ENCODE peak calls at places on chromosomes 12 and 14, in seven cellular contexts. Z, G, E, A, C, F and D are unnamed samples.

GRCh38 chr12:8950702-8951478 is 1.4 kb upstream of the M6PR start:
- DNase-seq in Z (no peak), F (no peak), C (no peak), E (no peak), A (no peak), G (peak; percentile 42), D (no peak)

GRCh38 chr12:69062838-69063237 is 129.9 kb upstream of the CPM start:
- DNase-seq in A (no peak), C (no peak), Z (no peak), G (no peak), F (no peak), E (no peak), D (no peak)

GRCh38 chr12:71872401-71872800 is 32.8 kb downstream of the TBC1D15 start:
- DNase-seq in A (no peak), C (no peak), E (no peak), G (no peak), F (no peak), Z (no peak), D (no peak)

GRCh38 chr12:89663577-89664357 is 44.9 kb downstream of the ATP2B1 start:
- DNase-seq in A (no peak), Z (no peak), C (no peak), F (no peak), E (no peak), G (peak; percentile 70), D (no peak)

GRCh38 chr14:103558071-103558882 is 4.2 kb downstream of the BAG5 start:
- DNase-seq in G (no peak), Z (no peak), C (no peak), A (no peak), E (no peak), F (no peak), D (no peak)

GRCh38 chr14:59150990-59151389 is 37.5 kb upstream of the DAAM1 start:
- DNase-seq in G (peak; percentile 60), F (no peak), C (no peak), Z (no peak), A (no peak), E (no peak), D (no peak)

GRCh38 chr14:22802860-22803562 is 12.2 kb downstream of the SLC7A7 start:
- DNase-seq in C (no peak), Z (no peak), E (no peak), G (no peak), F (no peak), A (no peak), D (no peak)

GRCh38 chr14:22887990-22888378 is 5.0 kb downstream of the REM2 start:
- DNase-seq in C (no peak), A (no peak), E (no peak), F (no peak), G (no peak), Z (no peak), D (peak; percentile 74)

GRCh38 chr12:87382959-87383591 is 646.1 kb downstream of the C12orf50 start:
- DNase-seq in G (peak; percentile 5), E (no peak), Z (no peak), C (no peak), F (no peak), A (no peak), D (no peak)

GRCh38 chr12:6554990-6555691 is 701 bp downstream of the IFFO1 start:
- DNase-seq in F (no peak), A (no peak), C (peak; percentile 28), E (peak; percentile 37), Z (no peak), G (peak; percentile 28), D (no peak)

GRCh38 chr12:95083938-95084337 is 10.5 kb upstream of the NR2C1 start:
- DNase-seq in A (peak; percentile 38), C (no peak), F (peak; percentile 25), Z (no peak), E (no peak), G (no peak), D (no peak)

GRCh38 chr12:46385439-46385838 is 12.9 kb upstream of the SLC38A2 start:
- DNase-seq in A (no peak), G (peak; percentile 29), C (no peak), F (no peak), E (no peak), Z (no peak), D (no peak)

GRCh38 chr12:65937181-65937641 is 112.9 kb downstream of the HMGA2 start:
- DNase-seq in E (no peak), F (peak; percentile 74), A (no peak), C (no peak), Z (no peak), G (no peak), D (no peak)

GRCh38 chr14:70714055-70714550 is 72.4 kb downstream of the TTC9 start:
- DNase-seq in C (peak; percentile 5), E (no peak), G (peak; percentile 62), Z (no peak), F (peak; percentile 39), A (no peak), D (no peak)

GRCh38 chr12:122845865-122846621 is 10.8 kb downstream of the HIP1R start:
- DNase-seq in Z (no peak), F (no peak), C (no peak), A (no peak), E (no peak), G (no peak), D (peak; percentile 34)

GRCh38 chr14:76326918-76327689 is 48.8 kb upstream of the ESRRB start:
- DNase-seq in Z (no peak), G (peak; percentile 20), A (no peak), C (no peak), E (no peak), F (no peak), D (no peak)

GRCh38 chr14:81341405-81342180 is 58.5 kb downstream of the STON2 start:
- DNase-seq in Z (no peak), C (no peak), F (no peak), G (no peak), E (no peak), A (no peak), D (no peak)

GRCh38 chr12:96907681-96908163 is 665 bp downstream of the NEDD1 start:
- DNase-seq in F (no peak), E (no peak), C (peak; percentile 26), A (no peak), G (peak; percentile 70), Z (no peak), D (peak; percentile 35)

GRCh38 chr12:21711376-21711775 is 53.7 kb upstream of the LDHB start:
- DNase-seq in G (no peak), A (no peak), Z (no peak), E (no peak), F (no peak), C (no peak), D (no peak)

GRCh38 chr14:75373616-75374015 is 54.2 kb upstream of the JDP2 start:
- DNase-seq in C (no peak), F (no peak), E (no peak), G (no peak), Z (no peak), A (no peak), D (no peak)

GRCh38 chr14:103711516-103712431 is 3.5 kb downstream of the XRCC3 start:
- DNase-seq in Z (peak; percentile 50), G (no peak), C (no peak), F (no peak), E (peak; percentile 71), A (no peak), D (peak; percentile 83)

GRCh38 chr12:71230542-71230941 is 72.7 kb upstream of the TSPAN8 start:
- DNase-seq in Z (no peak), E (no peak), G (no peak), F (no peak), A (no peak), C (no peak), D (no peak)

GRCh38 chr12:121590476-121591143 is 9.8 kb upstream of the KDM2B start:
- DNase-seq in G (peak; percentile 39), F (no peak), C (no peak), E (no peak), A (no peak), Z (no peak), D (no peak)

GRCh38 chr12:127811988-127812387 is 455.0 kb upstream of the TMEM132C start:
- DNase-seq in F (peak; percentile 39), C (no peak), G (no peak), A (peak; percentile 94), Z (no peak), E (peak; percentile 18), D (peak; percentile 11)

GRCh38 chr12:90075685-90076084 is 367.0 kb upstream of the ATP2B1 start:
- DNase-seq in Z (no peak), C (no peak), E (no peak), A (no peak), G (no peak), F (no peak), D (no peak)

GRCh38 chr12:29781176-29781575 is 2.6 kb downstream of the TMTC1 start:
- DNase-seq in E (no peak), A (no peak), G (no peak), Z (no peak), C (no peak), F (no peak), D (no peak)
- H3K4me3 ChIP-seq in E (peak overlapping the region; percentile 75), A (no peak overlapping the region), G (no peak overlapping the region), Z (peak overlapping the region; percentile 16), C (no peak overlapping the region), F (no peak overlapping the region), D (no peak overlapping the region)

GRCh38 chr14:100468557-100468956 is 118.7 kb downstream of the BEGAIN start:
- DNase-seq in E (no peak), F (no peak), G (no peak), C (no peak), A (no peak), Z (no peak), D (no peak)

GRCh38 chr14:100471451-100472093 is 115.6 kb downstream of the BEGAIN start:
- DNase-seq in C (no peak), G (no peak), E (no peak), F (no peak), A (no peak), Z (no peak), D (no peak)

GRCh38 chr14:100472094-100472455 is 115.1 kb downstream of the BEGAIN start:
- DNase-seq in G (no peak), F (no peak), C (no peak), A (no peak), Z (no peak), E (no peak), D (no peak)

GRCh38 chr14:100469632-100470522 is 117.3 kb downstream of the BEGAIN start:
- DNase-seq in E (no peak), G (no peak), F (no peak), A (no peak), Z (no peak), C (no peak), D (no peak)

GRCh38 chr14:100470523-100470897 is 116.7 kb downstream of the BEGAIN start:
- DNase-seq in A (no peak), F (no peak), E (no peak), Z (no peak), C (no peak), G (peak; percentile 10), D (no peak)
- TF ChIP-seq CTCF in A (no peak), F (no peak), E (no peak), Z (no peak), C (no peak), G (no peak), D (no peak)

GRCh38 chr12:124568431-124569374 is 1.3 kb upstream of the NCOR2 start:
- DNase-seq in C (peak; percentile 88), Z (peak; percentile 70), E (peak; percentile 78), A (peak; percentile 86), G (peak; percentile 98), F (peak; percentile 87), D (peak; percentile 64)
- H3K4me3 ChIP-seq in C (peak overlapping the region; percentile 35), Z (no peak overlapping the region), E (peak overlapping the region; percentile 53), A (peak overlapping the region; percentile 3), G (peak overlapping the region; percentile 60), F (no peak overlapping the region), D (no peak overlapping the region)

GRCh38 chr14:92658160-92658559 is 90.3 kb downstream of the LGMN start:
- DNase-seq in G (no peak), F (no peak), A (no peak), C (peak; percentile 49), E (no peak), Z (no peak), D (no peak)
- TF ChIP-seq CTCF in G (no peak), F (no peak), A (no peak), C (no peak), E (no peak), Z (no peak), D (no peak)